ENCODE peak calls at places on chromosomes 1 and 21, in six cellular contexts. Q, L, Z, G, X and Y are unnamed samples.

GRCh38 chr1:223260712-223261111 is 103.3 kb downstream of the SUSD4 start:
- DNase-seq in Q (no peak), L (no peak), Z (no peak), G (no peak), X (no peak), Y (no peak)

GRCh38 chr1:10901091-10901893 is 104.8 kb upstream of the CASZ1 start:
- DNase-seq in Q (peak; percentile 68), L (no peak), Z (no peak), G (no peak), X (no peak), Y (no peak)

GRCh38 chr1:248618878-248619277 is 16.0 kb downstream of the OR2T11 start:
- DNase-seq in Q (no peak), L (peak; percentile 22), Z (peak; percentile 59), G (no peak), X (peak; percentile 72), Y (peak; percentile 56)

GRCh38 chr21:44441041-44441400 is 14.3 kb upstream of the LRRC3 start:
- DNase-seq in Q (peak; percentile 68), L (no peak), Z (no peak), G (no peak), X (no peak), Y (no peak)

GRCh38 chr1:90475623-90476022 is 241.5 kb downstream of the BARHL2 start:
- DNase-seq in Q (no peak), L (no peak), Z (no peak), G (no peak), X (no peak), Y (no peak)

GRCh38 chr1:184691719-184692324 is 62.8 kb downstream of the EDEM3 start:
- DNase-seq in Q (no peak), L (no peak), Z (no peak), G (peak; percentile 75), X (peak; percentile 22), Y (peak; percentile 75)

GRCh38 chr1:78492376-78492950 is 1.7 kb downstream of the PTGFR start:
- DNase-seq in Q (peak; percentile 74), L (no peak), Z (no peak), G (no peak), X (no peak), Y (no peak)

GRCh38 chr1:162696286-162696862 is 64.1 kb downstream of the DDR2 start:
- DNase-seq in Q (peak; percentile 84), L (no peak), Z (no peak), G (peak; percentile 93), X (peak; percentile 78), Y (peak; percentile 95)

GRCh38 chr1:10768552-10768951 is 27.9 kb downstream of the CASZ1 start:
- DNase-seq in Q (no peak), L (no peak), Z (no peak), G (no peak), X (no peak), Y (no peak)

GRCh38 chr1:118902299-118903270 is 85.6 kb downstream of the TBX15 start:
- DNase-seq in Q (no peak), L (no peak), Z (no peak), G (no peak), X (no peak), Y (no peak)

GRCh38 chr1:14265515-14265914 is 333.0 kb upstream of the KAZN start:
- DNase-seq in Q (no peak), L (no peak), Z (no peak), G (no peak), X (no peak), Y (no peak)

GRCh38 chr1:84885469-84885868 is 7.5 kb downstream of the LPAR3 start:
- DNase-seq in Q (no peak), L (no peak), Z (no peak), G (no peak), X (no peak), Y (no peak)

GRCh38 chr1:44684525-44684924 is 10.0 kb downstream of the ARMH1 start:
- DNase-seq in Q (no peak), L (peak; percentile 63), Z (no peak), G (no peak), X (no peak), Y (no peak)

GRCh38 chr1:192826791-192827477 is 18.1 kb downstream of the RGS2 start:
- DNase-seq in Q (no peak), L (no peak), Z (no peak), G (peak; percentile 27), X (no peak), Y (peak; percentile 47)

GRCh38 chr1:44489481-44489880 is 84.4 kb downstream of the RNF220 start:
- DNase-seq in Q (no peak), L (no peak), Z (no peak), G (peak; percentile 9), X (no peak), Y (no peak)

GRCh38 chr1:216596298-216596947 is 126.8 kb downstream of the ESRRG start:
- DNase-seq in Q (no peak), L (no peak), Z (no peak), G (no peak), X (no peak), Y (no peak)

GRCh38 chr21:46206163-46207005 is 22.1 kb upstream of the SPATC1L start:
- DNase-seq in Q (peak; percentile 77), L (no peak), Z (no peak), G (no peak), X (peak; percentile 4), Y (no peak)

GRCh38 chr21:43371786-43372185 is 55.1 kb downstream of the SIK1 start:
- DNase-seq in Q (no peak), L (no peak), Z (no peak), G (no peak), X (no peak), Y (no peak)